ENCODE peak calls at places on chromosome X, in eight cellular contexts. I, O, G, T, B, C, A and P are unnamed samples.

GRCh38 chrX:72125331-72126047 is 6.2 kb downstream of the RTL5 start:
- DNase-seq in I (no peak), O (no peak), G (no peak), T (no peak), B (no peak), C (no peak), A (no peak), P (no peak)

GRCh38 chrX:119618439-119618838 is 12.2 kb upstream of the NKRF start:
- DNase-seq in I (no peak), O (no peak), G (no peak), T (no peak), B (no peak), C (no peak), A (no peak), P (no peak)

GRCh38 chrX:153349952-153350351 is 16.0 kb downstream of the ZNF275 start:
- DNase-seq in I (no peak), O (no peak), G (no peak), T (no peak), B (no peak), C (no peak), A (no peak), P (no peak)

GRCh38 chrX:2921750-2922149 is 7.4 kb downstream of the ARSD start:
- DNase-seq in I (no peak), O (no peak), G (no peak), T (no peak), B (no peak), C (no peak), A (no peak), P (no peak)

GRCh38 chrX:120464409-120464808 is 4.7 kb downstream of the LAMP2 start:
- DNase-seq in I (no peak), O (no peak), G (no peak), T (no peak), B (no peak), C (no peak), A (no peak), P (no peak)

GRCh38 chrX:9829308-9830267 is 43.4 kb downstream of the SHROOM2 start:
- DNase-seq in I (peak), O (peak), G (no peak), T (peak), B (no peak), C (no peak), A (no peak), P (peak)

GRCh38 chrX:112672788-112673560 is 6.8 kb downstream of the LHFPL1 start:
- DNase-seq in I (no peak), O (no peak), G (no peak), T (no peak), B (no peak), C (no peak), A (no peak), P (no peak)

GRCh38 chrX:46681849-46682248 is 77.1 kb downstream of the SLC9A7 start:
- DNase-seq in I (no peak), O (peak), G (no peak), T (no peak), B (no peak), C (no peak), A (no peak), P (no peak)

GRCh38 chrX:154717824-154718223 is 33.1 kb downstream of the GAB3 start:
- DNase-seq in I (no peak), O (peak), G (peak), T (no peak), B (no peak), C (peak), A (no peak), P (no peak)

GRCh38 chrX:153164733-153165132 is 14.4 kb upstream of the MAGEA1 start:
- DNase-seq in I (no peak), O (no peak), G (no peak), T (no peak), B (no peak), C (peak), A (no peak), P (no peak)

GRCh38 chrX:130299279-130300009 is 30.7 kb upstream of the ZNF280C start:
- DNase-seq in I (no peak), O (no peak), G (peak), T (no peak), B (no peak), C (no peak), A (no peak), P (no peak)

GRCh38 chrX:1853447-1853846 is 238.6 kb downstream of the ASMT start:
- DNase-seq in I (no peak), O (no peak), G (no peak), T (no peak), B (no peak), C (no peak), A (no peak), P (no peak)

GRCh38 chrX:95760356-95760755 is 924.3 kb upstream of the DIAPH2 start:
- DNase-seq in I (no peak), O (no peak), G (no peak), T (no peak), B (no peak), C (no peak), A (no peak), P (no peak)

GRCh38 chrX:95764972-95765451 is 919.6 kb upstream of the DIAPH2 start:
- DNase-seq in I (no peak), O (peak), G (peak), T (no peak), B (peak), C (no peak), A (peak), P (no peak)

DNA sequence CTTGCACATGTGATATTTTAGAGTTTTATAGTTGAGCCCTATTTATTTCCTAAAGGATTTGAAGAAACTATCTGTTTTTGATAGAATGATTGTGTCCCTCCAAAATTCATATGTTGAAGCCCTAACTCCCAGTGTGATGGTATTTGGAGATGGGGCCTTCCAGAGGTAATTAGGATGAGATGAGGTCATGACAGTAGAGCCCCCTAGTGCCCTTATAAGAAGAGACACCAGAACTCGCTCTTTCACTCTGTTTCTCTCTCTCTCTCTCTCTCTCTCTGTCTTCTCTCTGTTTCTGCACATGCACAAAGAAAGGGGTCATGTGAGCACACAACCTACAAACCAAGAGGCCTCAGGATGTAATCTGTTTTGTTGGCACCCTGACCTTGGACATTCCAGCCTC is 921.9 kb upstream of the DIAPH2 start:
- DNase-seq in I (no peak), O (no peak), G (no peak), T (no peak), B (no peak), C (no peak), A (no peak), P (no peak)
- TF ChIP-seq RAD21 in I (no peak), O (no peak), G (no peak), T (no peak), B (no peak), C (no peak), A (peak), P (peak)

DNA sequence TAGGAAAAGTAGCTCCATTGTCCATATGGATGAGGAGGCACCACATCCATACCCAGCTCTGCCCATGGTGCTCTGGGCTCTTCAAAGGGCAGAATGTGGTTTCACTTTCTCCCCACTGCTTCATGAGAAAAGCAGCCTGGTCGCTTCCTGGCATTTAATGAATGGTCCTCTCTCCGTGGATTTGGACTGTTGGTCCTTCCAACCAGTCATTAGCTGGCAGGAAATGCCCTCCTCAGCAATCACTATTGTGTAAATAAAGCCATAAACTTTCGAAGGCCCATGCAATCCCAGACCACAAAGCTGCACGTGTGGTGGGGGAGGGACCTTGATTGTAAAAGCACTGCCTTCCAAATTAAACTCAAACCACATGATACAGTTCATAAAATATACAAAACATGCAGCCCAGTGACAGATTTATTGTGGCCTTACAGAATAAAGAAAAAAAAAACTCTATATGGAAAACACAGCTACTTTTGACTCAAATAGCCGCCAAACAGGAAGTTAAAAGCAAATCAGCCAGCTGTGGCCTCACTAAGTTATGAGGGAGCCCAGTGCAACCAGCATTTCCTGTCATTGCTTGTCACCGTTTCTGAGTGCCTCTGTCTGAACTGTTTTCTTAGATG is 8.1 kb downstream of the MBNL3 start:
- DNase-seq in I (no peak), O (peak), G (no peak), T (no peak), B (peak), C (no peak), A (no peak), P (peak)
- TF ChIP-seq RAD21 in I (no peak), O (no peak), G (no peak), T (no peak), B (no peak), C (no peak), A (no peak), P (no peak)

DNA sequence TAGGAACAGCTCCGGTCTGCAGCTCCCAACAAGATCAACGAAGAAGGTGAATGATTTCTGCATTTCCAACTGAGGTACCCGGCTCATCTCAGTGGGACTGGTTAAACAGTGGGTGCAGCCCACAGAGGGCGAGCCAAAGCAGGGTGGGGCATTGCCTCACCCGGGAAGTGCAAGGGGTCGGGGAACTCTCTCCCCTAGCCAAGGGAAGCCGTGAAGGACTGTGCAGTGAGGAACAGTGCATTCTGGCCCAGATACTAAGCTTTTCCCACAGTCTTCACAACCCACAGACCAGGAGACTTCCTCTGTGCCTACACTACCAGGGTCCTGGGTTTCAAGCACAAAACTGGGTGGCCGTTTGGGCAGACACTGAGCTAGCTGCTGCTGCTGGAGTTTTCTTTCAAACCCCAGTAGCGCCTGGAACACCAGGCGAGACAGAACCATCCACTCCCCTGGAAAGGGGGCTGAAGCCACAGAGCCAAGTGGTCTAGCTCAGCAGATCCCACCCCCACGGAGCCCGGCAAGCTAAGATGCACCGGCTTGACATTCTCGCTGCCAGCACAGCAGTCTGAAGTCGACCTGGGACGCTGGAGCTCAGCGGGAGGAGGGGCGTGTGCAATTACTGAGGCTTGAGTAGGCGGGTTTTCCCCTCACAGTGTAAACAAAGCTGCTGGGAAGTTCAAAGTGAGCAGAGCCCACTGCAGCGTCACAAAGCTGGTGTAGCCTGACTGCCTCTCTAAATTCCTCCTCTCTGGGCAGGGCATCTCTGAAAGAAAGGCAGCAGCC is 84.6 kb downstream of the THOC2 start:
- DNase-seq in I (peak), O (peak), G (no peak), T (no peak), B (peak), C (no peak), A (peak), P (no peak)
- TF ChIP-seq RAD21 in I (no peak), O (no peak), G (no peak), T (no peak), B (no peak), C (no peak), A (no peak), P (no peak)

GRCh38 chrX:23503835-23504539 is 163.3 kb upstream of the PRDX4 start:
- DNase-seq in I (peak), O (peak), G (no peak), T (peak), B (peak), C (no peak), A (no peak), P (no peak)
- TF ChIP-seq RAD21 in I (no peak), O (no peak), G (no peak), T (no peak), B (no peak), C (no peak), A (no peak), P (no peak)